ENCODE peak calls at places on chromosome 3, in nine cellular contexts. R, S, H, Z, P, U, N, J and G are unnamed samples. For H3K9me3, the result is how much of the 10 kb centered on the place peaks cover.

GRCh38 chr3:50493086-50493485 is 10.3 kb downstream of the CACNA2D2 start:
- DNase-seq in R (no peak), S (no peak), H (no peak), Z (no peak), P (no peak), U (no peak), N (no peak), J (no peak), G (no peak)

GRCh38 chr3:161156936-161157335 is 51.8 kb upstream of the B3GALNT1 start:
- DNase-seq in R (no peak), S (no peak), H (no peak), Z (no peak), P (no peak), U (no peak), N (no peak), J (no peak), G (no peak)

GRCh38 chr3:31610700-31611275 is 78.1 kb downstream of the STT3B start:
- DNase-seq in R (peak), S (peak), H (no peak), Z (peak), P (no peak), U (peak), N (no peak), J (peak), G (no peak)

GRCh38 chr3:139355937-139356336 is 12.1 kb downstream of the MRPS22 start:
- DNase-seq in R (no peak), S (no peak), H (no peak), Z (no peak), P (no peak), U (no peak), N (no peak), J (no peak), G (no peak)

GRCh38 chr3:64063207-64063981 is 40.1 kb upstream of the PSMD6 start:
- DNase-seq in R (peak), S (no peak), H (no peak), Z (no peak), P (no peak), U (no peak), N (no peak), J (no peak), G (no peak)

GRCh38 chr3:153762411-153763235 is 358.6 kb upstream of the ARHGEF26 start:
- DNase-seq in R (peak), S (no peak), H (no peak), Z (peak), P (no peak), U (no peak), N (no peak), J (no peak), G (no peak)

GRCh38 chr3:23746473-23746872 is 59.3 kb upstream of the UBE2E1 start:
- DNase-seq in R (no peak), S (no peak), H (no peak), Z (no peak), P (no peak), U (no peak), N (no peak), J (no peak), G (no peak)

GRCh38 chr3:99365396-99365795 is 273.0 kb upstream of the COL8A1 start:
- DNase-seq in R (no peak), S (no peak), H (no peak), Z (no peak), P (no peak), U (no peak), N (no peak), J (no peak), G (no peak)

GRCh38 chr3:194852836-194853508 is 167.3 kb downstream of the FAM43A start:
- DNase-seq in R (no peak), S (no peak), H (no peak), Z (no peak), P (no peak), U (no peak), N (no peak), J (no peak), G (no peak)

GRCh38 chr3:115644391-115644790 is 21.1 kb downstream of the GAP43 start:
- DNase-seq in R (no peak), S (no peak), H (no peak), Z (no peak), P (no peak), U (no peak), N (no peak), J (no peak), G (no peak)

GRCh38 chr3:53577486-53577885 is 83.1 kb downstream of the CACNA1D start:
- DNase-seq in R (peak), S (peak), H (no peak), Z (no peak), P (no peak), U (no peak), N (no peak), J (no peak), G (no peak)

GRCh38 chr3:183653209-183654064 is 18.0 kb downstream of the KLHL24 start:
- DNase-seq in R (peak), S (no peak), H (no peak), Z (peak), P (no peak), U (no peak), N (no peak), J (no peak), G (no peak)

GRCh38 chr3:182565916-182566524 is 227.3 kb upstream of the ATP11B start:
- DNase-seq in R (no peak), S (no peak), H (no peak), Z (no peak), P (no peak), U (no peak), N (no peak), J (no peak), G (no peak)

GRCh38 chr3:15309662-15310335 is 22.6 kb downstream of the SH3BP5 start:
- DNase-seq in R (no peak), S (no peak), H (no peak), Z (no peak), P (no peak), U (no peak), N (no peak), J (no peak), G (no peak)

GRCh38 chr3:141070727-141071357 is 19.7 kb downstream of the SPSB4 start:
- DNase-seq in R (no peak), S (no peak), H (no peak), Z (no peak), P (no peak), U (peak), N (no peak), J (no peak), G (no peak)

GRCh38 chr3:184262166-184262926 is 993 bp upstream of the CAMK2N2 start:
- DNase-seq in R (no peak), S (peak), H (no peak), Z (no peak), P (no peak), U (peak), N (no peak), J (peak), G (no peak)

GRCh38 chr3:18758047-18758704 is 333.0 kb upstream of the SATB1 start:
- DNase-seq in R (peak), S (peak), H (no peak), Z (no peak), P (peak), U (peak), N (no peak), J (peak), G (no peak)

GRCh38 chr3:197308591-197308990 is 10.2 kb upstream of the DLG1 start:
- DNase-seq in R (peak), S (no peak), H (no peak), Z (peak), P (no peak), U (no peak), N (no peak), J (no peak), G (no peak)

GRCh38 chr3:149592758-149593240 is 65.0 kb downstream of the WWTR1 start:
- DNase-seq in R (no peak), S (no peak), H (peak), Z (no peak), P (no peak), U (no peak), N (peak), J (no peak), G (no peak)

GRCh38 chr3:42539871-42540714 is 37.6 kb downstream of the VIPR1 start:
- DNase-seq in R (peak), S (peak), H (no peak), Z (no peak), P (no peak), U (peak), N (no peak), J (peak), G (no peak)

GRCh38 chr3:149114458-149114857 is 15.0 kb upstream of the HPS3 start:
- DNase-seq in R (peak), S (no peak), H (no peak), Z (no peak), P (no peak), U (no peak), N (no peak), J (no peak), G (no peak)

GRCh38 chr3:174937488-174937887 is 78.4 kb downstream of the NAALADL2 start:
- DNase-seq in R (no peak), S (no peak), H (no peak), Z (peak), P (no peak), U (no peak), N (no peak), J (no peak), G (no peak)

GRCh38 chr3:105042586-105042985 is 324.1 kb upstream of the ALCAM start:
- DNase-seq in R (no peak), S (no peak), H (no peak), Z (no peak), P (no peak), U (no peak), N (no peak), J (no peak), G (no peak)

GRCh38 chr3:26202169-26202568 is 412.3 kb downstream of the OXSM start:
- DNase-seq in R (no peak), S (no peak), H (no peak), Z (no peak), P (no peak), U (no peak), N (no peak), J (no peak), G (no peak)

GRCh38 chr3:43346990-43347749 is 60.8 kb downstream of the SNRK start:
- DNase-seq in R (no peak), S (no peak), H (no peak), Z (peak), P (no peak), U (no peak), N (no peak), J (no peak), G (no peak)

GRCh38 chr3:178714971-178715832 is 179.0 kb downstream of the KCNMB2 start:
- DNase-seq in R (no peak), S (no peak), H (no peak), Z (peak), P (no peak), U (no peak), N (no peak), J (no peak), G (no peak)

GRCh38 chr3:58052373-58053273 is 44.4 kb downstream of the FLNB start:
- DNase-seq in R (peak), S (peak), H (peak), Z (peak), P (no peak), U (no peak), N (peak), J (peak), G (peak)

GRCh38 chr3:159855599-159856495 is 132.8 kb upstream of the IL12A start:
- DNase-seq in R (no peak), S (no peak), H (no peak), Z (peak), P (no peak), U (peak), N (no peak), J (no peak), G (no peak)

GRCh38 chr3:10748040-10748439 is 68.0 kb upstream of the SLC6A11 start:
- DNase-seq in R (no peak), S (no peak), H (no peak), Z (no peak), P (no peak), U (no peak), N (no peak), J (no peak), G (no peak)

GRCh38 chr3:126911162-126912026 is 71.5 kb upstream of the PLXNA1 start:
- DNase-seq in R (peak), S (no peak), H (no peak), Z (peak), P (peak), U (no peak), N (peak), J (peak), G (peak)

GRCh38 chr3:32189693-32190092 is 48.8 kb upstream of the CMTM8 start:
- DNase-seq in R (no peak), S (no peak), H (no peak), Z (no peak), P (no peak), U (no peak), N (no peak), J (no peak), G (no peak)

GRCh38 chr3:179045719-179046402 is 25.7 kb downstream of the ZMAT3 start:
- DNase-seq in R (no peak), S (no peak), H (no peak), Z (no peak), P (peak), U (no peak), N (no peak), J (no peak), G (no peak)

GRCh38 chr3:189605717-189606116 is 25.5 kb upstream of the TP63 start:
- DNase-seq in R (no peak), S (no peak), H (no peak), Z (no peak), P (no peak), U (no peak), N (no peak), J (no peak), G (no peak)

GRCh38 chr3:127690823-127691452 is 18.2 kb downstream of the ABTB1 start:
- DNase-seq in R (peak), S (peak), H (peak), Z (peak), P (no peak), U (peak), N (no peak), J (no peak), G (peak)

GRCh38 chr3:157493627-157494550 is 9.3 kb downstream of the VEPH1 start:
- DNase-seq in R (peak), S (peak), H (no peak), Z (peak), P (no peak), U (peak), N (no peak), J (peak), G (no peak)

GRCh38 chr3:60600848-60601247 is 650.4 kb downstream of the FHIT start:
- DNase-seq in R (no peak), S (no peak), H (no peak), Z (no peak), P (no peak), U (no peak), N (no peak), J (no peak), G (no peak)

GRCh38 chr3:127158614-127159221 is 34.2 kb upstream of the PRR23E start:
- DNase-seq in R (peak), S (peak), H (peak), Z (peak), P (no peak), U (no peak), N (no peak), J (no peak), G (no peak)

GRCh38 chr3:147934316-147935188 is 525.4 kb downstream of the ZIC1 start:
- DNase-seq in R (no peak), S (no peak), H (no peak), Z (no peak), P (no peak), U (no peak), N (no peak), J (no peak), G (no peak)

GRCh38 chr3:27147215-27147614 is 222.0 kb downstream of the NEK10 start:
- DNase-seq in R (no peak), S (no peak), H (no peak), Z (no peak), P (no peak), U (no peak), N (no peak), J (no peak), G (no peak)

DNA sequence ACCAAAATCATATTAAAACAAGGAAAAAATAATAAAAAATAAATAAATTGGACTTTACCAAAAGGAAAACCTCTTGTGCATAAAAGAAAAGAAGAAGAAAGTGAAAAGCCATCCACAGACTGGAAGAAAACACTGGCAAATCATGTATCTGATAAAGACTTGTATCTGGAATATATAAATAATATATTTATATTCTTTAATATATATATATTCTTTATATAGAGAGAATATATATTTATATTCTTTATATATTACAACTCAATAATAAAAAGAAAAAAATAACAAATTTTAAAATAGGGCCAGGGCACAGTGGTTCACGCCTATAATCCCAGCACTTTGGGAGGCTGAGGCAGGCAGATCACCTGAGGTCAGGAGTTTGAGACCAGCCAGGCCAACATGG is 27.1 kb upstream of the ZNF445 start:
- DNase-seq in R (no peak), S (no peak), H (no peak), Z (no peak), P (no peak), U (no peak), N (no peak), J (no peak), G (no peak)
- H3K9me3 ChIP-seq in R (under half), S (under half), H (under half), Z (under half), P (under half), U (under half), N (under half), J (under half), G (under half)

DNA sequence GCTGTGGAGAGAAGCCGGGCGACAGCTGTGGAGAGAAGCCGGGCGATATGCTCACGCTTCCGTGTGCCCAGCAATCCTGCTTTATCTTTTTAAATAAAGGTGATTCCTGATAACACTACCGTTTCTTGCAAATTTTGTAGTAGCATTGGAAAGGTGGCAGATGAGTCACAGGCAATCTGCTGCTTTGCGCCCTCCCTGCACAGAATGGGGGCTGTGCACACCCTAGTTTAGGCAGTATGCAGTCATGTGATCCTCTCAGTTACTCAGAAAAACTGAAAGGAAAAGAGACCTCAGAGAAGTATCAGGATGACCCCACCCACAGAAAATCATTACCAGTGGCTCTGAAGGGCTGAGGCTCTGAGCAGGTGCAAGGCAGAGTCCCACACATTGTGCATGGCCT is 24.9 kb upstream of the TMCC1 start:
- DNase-seq in R (no peak), S (peak), H (no peak), Z (no peak), P (no peak), U (no peak), N (no peak), J (no peak), G (no peak)
- H3K9me3 ChIP-seq in R (under half), S (under half), H (under half), Z (under half), P (under half), U (under half), N (under half), J (under half), G (under half)

GRCh38 chr3:135874035-135874434 is 91.5 kb upstream of the PPP2R3A start:
- DNase-seq in R (no peak), S (no peak), H (no peak), Z (no peak), P (no peak), U (no peak), N (no peak), J (no peak), G (no peak)

GRCh38 chr3:135878501-135878900 is 87.0 kb upstream of the PPP2R3A start:
- DNase-seq in R (no peak), S (no peak), H (no peak), Z (no peak), P (no peak), U (no peak), N (no peak), J (no peak), G (no peak)
- H3K9me3 ChIP-seq in R (under half), S (under half), H (under half), Z (under half), P (under half), U (under half), N (under half), J (under half), G (under half)

GRCh38 chr3:106830334-106830733 is 546.9 kb upstream of the CCDC54 start:
- DNase-seq in R (no peak), S (no peak), H (no peak), Z (no peak), P (no peak), U (no peak), N (no peak), J (no peak), G (no peak)
- H3K9me3 ChIP-seq in R (under half), S (under half), H (under half), Z (under half), P (under half), U (under half), N (under half), J (under half), G (under half)

DNA sequence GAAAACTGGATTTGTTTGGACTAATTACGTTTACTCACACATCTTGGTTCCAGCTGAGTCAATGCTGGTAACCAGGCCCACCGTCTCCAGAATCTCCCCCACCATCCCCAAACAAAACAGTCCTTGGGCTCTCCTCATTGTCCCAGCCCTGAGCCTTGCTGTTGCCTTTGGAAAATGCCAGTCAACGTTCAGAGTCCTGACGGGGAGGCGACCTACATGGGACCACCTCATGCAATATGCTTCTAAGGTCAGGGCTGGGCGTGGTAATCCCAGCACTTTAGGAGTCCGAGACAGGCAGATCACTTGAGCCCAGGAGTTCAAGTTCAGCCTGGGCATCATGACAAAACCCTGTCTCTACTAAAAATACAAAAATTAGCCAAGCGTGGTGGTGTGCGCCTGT is 85.2 kb upstream of the IQSEC1 start:
- DNase-seq in R (no peak), S (no peak), H (no peak), Z (no peak), P (no peak), U (no peak), N (no peak), J (no peak), G (no peak)
- H3K9me3 ChIP-seq in R (under half), S (under half), H (under half), Z (under half), P (under half), U (under half), N (under half), J (under half), G (under half)

GRCh38 chr3:76550522-76551201 is 489.2 kb upstream of the ROBO2 start:
- DNase-seq in R (no peak), S (no peak), H (no peak), Z (no peak), P (no peak), U (no peak), N (no peak), J (no peak), G (no peak)

GRCh38 chr3:76547674-76548073 is 492.2 kb upstream of the ROBO2 start:
- DNase-seq in R (no peak), S (no peak), H (no peak), Z (no peak), P (no peak), U (peak), N (no peak), J (no peak), G (no peak)

GRCh38 chr3:76554717-76555116 is 485.2 kb upstream of the ROBO2 start:
- DNase-seq in R (no peak), S (no peak), H (no peak), Z (peak), P (no peak), U (peak), N (no peak), J (no peak), G (no peak)

GRCh38 chr3:76552653-76553052 is 487.2 kb upstream of the ROBO2 start:
- DNase-seq in R (no peak), S (no peak), H (no peak), Z (peak), P (no peak), U (no peak), N (no peak), J (no peak), G (no peak)

DNA sequence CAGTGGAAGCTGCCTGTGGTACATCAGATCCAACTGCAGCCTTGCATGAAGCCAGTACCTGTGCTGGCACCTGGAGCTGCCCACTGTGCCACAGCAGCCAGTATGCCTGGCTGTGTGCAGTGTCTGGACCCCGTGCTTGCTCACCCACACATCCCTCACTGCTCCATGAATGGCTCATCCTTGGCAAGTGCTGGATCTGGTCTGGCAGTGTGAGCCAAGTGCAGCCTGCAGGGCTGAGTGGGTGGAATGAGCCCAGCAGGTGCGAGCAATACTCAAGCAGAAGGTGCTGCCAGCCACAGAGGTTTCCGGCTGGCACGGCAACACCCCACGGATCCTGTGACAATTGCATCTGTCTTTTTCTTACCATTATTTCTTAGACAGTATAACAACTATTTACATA is 488.2 kb upstream of the ROBO2 start:
- DNase-seq in R (no peak), S (no peak), H (no peak), Z (no peak), P (no peak), U (no peak), N (no peak), J (no peak), G (no peak)
- H3K9me3 ChIP-seq in R (under half), S (under half), H (under half), Z (under half), P (under half), U (under half), N (under half), J (under half), G (under half)